ENCODE peak calls at places on chromosomes 11 and 22, in eight cellular contexts. C, X, B, N, K, J, P and S are unnamed samples.
A peak's percentile ranks its signal among the peaks of the same experiment; 100 is the strongest.

GRCh38 chr11:69718147-69718546 is 14.3 kb upstream of the FGF19 start:
- DNase-seq in K (peak; percentile 60), X (peak; percentile 79), P (no peak), N (peak; percentile 52), J (peak; percentile 89), B (peak; percentile 60), C (no peak), S (peak; percentile 83)

GRCh38 chr22:17086750-17087149 is 1.9 kb downstream of the IL17RA start:
- DNase-seq in B (no peak), N (no peak), P (no peak), X (no peak), C (no peak), K (no peak), J (no peak), S (no peak)

GRCh38 chr11:57474017-57474750 is 13.9 kb downstream of the RTN4RL2 start:
- DNase-seq in X (no peak), C (no peak), P (no peak), J (no peak), N (no peak), K (no peak), B (no peak), S (no peak)

GRCh38 chr22:27215826-27216320 is 558.5 kb downstream of the MIAT start:
- DNase-seq in N (no peak), B (no peak), J (peak; percentile 14), X (no peak), P (peak; percentile 55), K (no peak), C (no peak), S (no peak)

GRCh38 chr22:48761546-48761945 is 1066.1 kb downstream of the BRD1 start:
- DNase-seq in K (no peak), P (no peak), N (no peak), C (no peak), B (no peak), X (peak; percentile 0), J (peak; percentile 10), S (no peak)

GRCh38 chr11:66328036-66328306 is 8.3 kb downstream of the RIN1 start:
- DNase-seq in C (peak; percentile 42), J (no peak), K (no peak), N (no peak), P (no peak), X (no peak), B (no peak), S (no peak)

GRCh38 chr11:73270855-73271477 is 1.2 kb upstream of the P2RY6 start:
- DNase-seq in B (no peak), N (no peak), K (no peak), J (peak; percentile 23), P (no peak), X (no peak), C (no peak), S (peak; percentile 0)

GRCh38 chr22:28832731-28833130 is 32.4 kb upstream of the XBP1 start:
- DNase-seq in C (no peak), X (no peak), N (no peak), J (no peak), P (no peak), B (no peak), K (no peak), S (no peak)

GRCh38 chr11:1358286-1358685 is 31.4 kb upstream of the BRSK2 start:
- DNase-seq in K (no peak), C (no peak), N (peak; percentile 61), X (no peak), P (no peak), J (no peak), B (no peak), S (no peak)

GRCh38 chr11:111911563-111912401 is at the start of gene CRYAB:
- DNase-seq in C (peak; percentile 68), P (peak; percentile 83), K (no peak), X (no peak), B (no peak), J (peak; percentile 39), N (peak; percentile 89), S (peak; percentile 16)

GRCh38 chr22:44207981-44208317 is 27.2 kb downstream of the PARVG start:
- DNase-seq in J (no peak), K (no peak), C (no peak), N (no peak), B (no peak), P (no peak), X (no peak), S (no peak)

GRCh38 chr11:63737718-63738117 is 30.9 kb downstream of the ZFTA start:
- DNase-seq in J (no peak), P (no peak), B (no peak), N (no peak), K (no peak), C (no peak), X (no peak), S (no peak)

GRCh38 chr11:76124905-76125566 is 81.3 kb downstream of the WNT11 start:
- DNase-seq in N (no peak), C (no peak), J (no peak), X (no peak), B (no peak), K (no peak), P (no peak), S (no peak)

GRCh38 chr11:10784229-10785145 is 24.2 kb downstream of the EIF4G2 start:
- DNase-seq in N (peak; percentile 52), B (no peak), K (no peak), J (no peak), C (no peak), P (peak; percentile 61), X (peak; percentile 44), S (no peak)

GRCh38 chr11:78791964-78792363 is 217.3 kb upstream of the NARS2 start:
- DNase-seq in B (no peak), K (no peak), P (no peak), J (no peak), C (no peak), N (no peak), X (no peak), S (no peak)

GRCh38 chr22:40703731-40704130 is 24.4 kb downstream of the MCHR1 start:
- DNase-seq in P (no peak), C (no peak), X (no peak), K (no peak), J (no peak), N (no peak), B (no peak), S (no peak)

GRCh38 chr22:49884503-49885260 is 31.0 kb downstream of the ZBED4 start:
- DNase-seq in N (no peak), C (no peak), K (no peak), B (no peak), P (no peak), X (no peak), J (no peak), S (no peak)

GRCh38 chr11:2589538-2589934 is 110.3 kb downstream of the KCNQ1OT1 start:
- DNase-seq in J (peak; percentile 20), N (no peak), P (no peak), B (no peak), K (no peak), X (no peak), C (no peak), S (no peak)

GRCh38 chr22:41917906-41918791 is 3.3 kb upstream of the SHISA8 start:
- DNase-seq in K (no peak), N (peak; percentile 53), C (peak; percentile 64), J (no peak), X (peak; percentile 8), P (peak; percentile 29), B (no peak), S (no peak)

GRCh38 chr11:86692317-86692716 is 19.9 kb upstream of the ME3 start:
- DNase-seq in J (no peak), N (no peak), B (no peak), P (peak; percentile 66), K (no peak), C (no peak), X (no peak), S (no peak)

GRCh38 chr11:120529214-120529613 is 17.7 kb downstream of the GRIK4 start:
- DNase-seq in B (no peak), P (no peak), K (no peak), C (no peak), X (no peak), N (no peak), J (no peak), S (no peak)

DNA sequence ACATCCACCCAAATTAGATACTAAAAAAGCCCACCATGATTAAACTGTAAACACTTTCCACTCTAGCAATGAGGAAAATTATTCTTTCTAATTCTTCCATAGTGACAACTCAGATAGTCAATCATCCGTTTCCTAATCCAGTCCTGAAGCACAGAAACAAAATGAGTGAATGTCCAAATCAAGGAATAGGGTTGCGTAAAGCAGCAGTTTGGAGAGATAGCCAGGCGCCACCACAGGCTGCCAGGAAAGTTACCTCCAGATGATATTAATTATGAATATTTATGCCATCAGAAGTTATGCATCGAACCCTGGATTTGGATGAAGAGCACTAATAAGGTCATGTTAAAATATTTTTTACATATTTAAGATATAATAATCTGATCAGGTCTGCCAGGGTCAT is 63.2 kb downstream of the ETS1 start:
- DNase-seq in B (no peak), J (no peak), C (no peak), K (no peak), N (no peak), P (no peak), X (no peak), S (no peak)
- TF ChIP-seq CTCF in B (no peak), J (no peak), C (no peak), K (no peak), N (no peak), P (no peak), X (no peak), S (no peak)

GRCh38 chr11:84922212-84922805 is 704.8 kb downstream of the DLG2 start:
- DNase-seq in C (no peak), X (no peak), N (no peak), J (no peak), B (no peak), K (no peak), P (no peak), S (no peak)
- TF ChIP-seq CTCF in C (no peak), X (no peak), N (no peak), J (no peak), B (no peak), K (no peak), P (no peak), S (no peak)

GRCh38 chr22:20648306-20648903 is 125.5 kb upstream of the SERPIND1 start:
- DNase-seq in N (no peak), P (no peak), B (no peak), K (no peak), J (peak; percentile 10), X (no peak), C (no peak), S (no peak)
- TF ChIP-seq CTCF in N (no peak), P (no peak), B (no peak), K (no peak), J (no peak), X (no peak), C (no peak), S (no peak)

DNA sequence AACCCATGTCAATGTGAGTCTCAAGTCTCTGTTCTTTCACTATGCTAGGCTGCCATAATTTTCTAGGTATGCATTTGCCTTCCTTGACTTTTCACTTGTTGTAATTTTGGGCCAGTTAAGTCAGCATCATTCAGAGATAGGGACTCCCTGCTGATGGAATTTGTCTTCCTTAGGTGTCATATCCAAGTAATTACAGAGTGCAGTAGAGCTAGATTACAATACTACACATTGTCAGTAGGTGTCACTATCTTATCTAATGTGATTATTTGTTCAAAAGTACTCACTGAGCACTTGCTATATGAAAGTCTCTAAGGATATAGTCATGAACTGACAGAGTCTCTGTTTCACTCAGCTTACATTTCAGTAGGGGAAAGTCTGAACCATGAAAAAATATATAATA is 25.0 kb upstream of the SYN3 start:
- DNase-seq in N (no peak), B (no peak), C (no peak), P (no peak), J (no peak), X (no peak), K (no peak), S (no peak)
- TF ChIP-seq CTCF in N (no peak), B (no peak), C (no peak), P (no peak), J (peak; percentile 54), X (no peak), K (peak; percentile 27), S (peak; percentile 4)